ENCODE peak calls at places on chromosomes 6 and 20, in ten cellular contexts. One of them, this sample, is unnamed.

GRCh38 chr6:6314601-6315000 is 5.9 kb downstream of the F13A1 start:
- DNase-seq in tibial nerve: no peak
- DNase-seq in suprapubic skin: no peak
- DNase-seq in IMR-90: no peak
- DNase-seq in ovary: no peak
- DNase-seq in esophagus squamous epithelium: no peak
- DNase-seq in A549: no peak
- DNase-seq in erythroblast: no peak
- DNase-seq in spleen: no peak
- DNase-seq in endothelial cell of umbilical vein: no peak
- DNase-seq in this sample: no peak

GRCh38 chr6:93407186-93407585 is 12.2 kb downstream of the EPHA7 start:
- DNase-seq in suprapubic skin: no peak
- DNase-seq in ovary: no peak
- DNase-seq in spleen: no peak
- DNase-seq in erythroblast: no peak
- DNase-seq in A549: no peak
- DNase-seq in IMR-90: no peak
- DNase-seq in endothelial cell of umbilical vein: peak
- DNase-seq in esophagus squamous epithelium: no peak
- DNase-seq in tibial nerve: no peak
- DNase-seq in this sample: no peak

GRCh38 chr6:93496548-93496947 is 77.2 kb upstream of the EPHA7 start:
- DNase-seq in esophagus squamous epithelium: no peak
- DNase-seq in endothelial cell of umbilical vein: no peak
- DNase-seq in suprapubic skin: no peak
- DNase-seq in tibial nerve: no peak
- DNase-seq in A549: no peak
- DNase-seq in IMR-90: no peak
- DNase-seq in erythroblast: no peak
- DNase-seq in spleen: no peak
- DNase-seq in ovary: no peak
- DNase-seq in this sample: no peak

GRCh38 chr6:151359486-151359885 is 31.9 kb downstream of the ZBTB2 start:
- DNase-seq in ovary: no peak
- DNase-seq in erythroblast: no peak
- DNase-seq in esophagus squamous epithelium: no peak
- DNase-seq in spleen: no peak
- DNase-seq in endothelial cell of umbilical vein: no peak
- DNase-seq in suprapubic skin: no peak
- DNase-seq in IMR-90: no peak
- DNase-seq in tibial nerve: no peak
- DNase-seq in A549: no peak
- DNase-seq in this sample: no peak

GRCh38 chr6:116419069-116419468 is 42.1 kb upstream of the CALHM6 start:
- DNase-seq in spleen: no peak
- DNase-seq in suprapubic skin: no peak
- DNase-seq in endothelial cell of umbilical vein: no peak
- DNase-seq in A549: no peak
- DNase-seq in ovary: no peak
- DNase-seq in tibial nerve: no peak
- DNase-seq in erythroblast: no peak
- DNase-seq in IMR-90: peak
- DNase-seq in esophagus squamous epithelium: no peak
- DNase-seq in this sample: no peak

GRCh38 chr20:10626896-10627295 is 46.9 kb downstream of the JAG1 start:
- DNase-seq in suprapubic skin: no peak
- DNase-seq in esophagus squamous epithelium: no peak
- DNase-seq in IMR-90: no peak
- DNase-seq in erythroblast: no peak
- DNase-seq in spleen: no peak
- DNase-seq in endothelial cell of umbilical vein: peak
- DNase-seq in ovary: no peak
- DNase-seq in tibial nerve: peak
- DNase-seq in A549: no peak
- DNase-seq in this sample: no peak

GRCh38 chr6:150249261-150249660 is 106.4 kb downstream of the PPP1R14C start:
- DNase-seq in IMR-90: no peak
- DNase-seq in ovary: no peak
- DNase-seq in A549: no peak
- DNase-seq in erythroblast: no peak
- DNase-seq in spleen: no peak
- DNase-seq in suprapubic skin: no peak
- DNase-seq in esophagus squamous epithelium: no peak
- DNase-seq in endothelial cell of umbilical vein: no peak
- DNase-seq in tibial nerve: no peak
- DNase-seq in this sample: no peak

GRCh38 chr6:140641412-140641811 is 1267.0 kb upstream of the CITED2 start:
- DNase-seq in suprapubic skin: no peak
- DNase-seq in esophagus squamous epithelium: no peak
- DNase-seq in ovary: no peak
- DNase-seq in spleen: no peak
- DNase-seq in endothelial cell of umbilical vein: no peak
- DNase-seq in erythroblast: no peak
- DNase-seq in tibial nerve: no peak
- DNase-seq in IMR-90: no peak
- DNase-seq in A549: no peak
- DNase-seq in this sample: no peak

GRCh38 chr20:36153754-36154695 is 515 bp upstream of the EPB41L1 start:
- DNase-seq in endothelial cell of umbilical vein: peak
- DNase-seq in spleen: peak
- DNase-seq in tibial nerve: peak
- DNase-seq in suprapubic skin: peak
- DNase-seq in esophagus squamous epithelium: no peak
- DNase-seq in IMR-90: peak
- DNase-seq in erythroblast: peak
- DNase-seq in ovary: peak
- DNase-seq in A549: peak
- DNase-seq in this sample: peak

GRCh38 chr20:57458400-57459160 is 66.4 kb downstream of the CTCFL start:
- DNase-seq in erythroblast: no peak
- DNase-seq in esophagus squamous epithelium: no peak
- DNase-seq in endothelial cell of umbilical vein: no peak
- DNase-seq in IMR-90: no peak
- DNase-seq in spleen: no peak
- DNase-seq in ovary: no peak
- DNase-seq in tibial nerve: no peak
- DNase-seq in A549: no peak
- DNase-seq in suprapubic skin: no peak
- DNase-seq in this sample: no peak

GRCh38 chr20:34997171-34997570 is 41.5 kb downstream of the MYH7B start:
- DNase-seq in ovary: peak
- DNase-seq in A549: no peak
- DNase-seq in spleen: no peak
- DNase-seq in endothelial cell of umbilical vein: no peak
- DNase-seq in esophagus squamous epithelium: no peak
- DNase-seq in suprapubic skin: no peak
- DNase-seq in tibial nerve: no peak
- DNase-seq in IMR-90: peak
- DNase-seq in erythroblast: peak
- DNase-seq in this sample: no peak

GRCh38 chr6:47646689-47647088 is 51.7 kb upstream of the ADGRF4 start:
- DNase-seq in ovary: no peak
- DNase-seq in IMR-90: no peak
- DNase-seq in suprapubic skin: no peak
- DNase-seq in erythroblast: no peak
- DNase-seq in spleen: no peak
- DNase-seq in A549: no peak
- DNase-seq in tibial nerve: no peak
- DNase-seq in esophagus squamous epithelium: no peak
- DNase-seq in endothelial cell of umbilical vein: no peak
- DNase-seq in this sample: no peak

GRCh38 chr6:147530132-147531060 is 21.9 kb downstream of the SAMD5 start:
- DNase-seq in ovary: no peak
- DNase-seq in spleen: no peak
- DNase-seq in IMR-90: no peak
- DNase-seq in esophagus squamous epithelium: no peak
- DNase-seq in suprapubic skin: no peak
- DNase-seq in erythroblast: no peak
- DNase-seq in A549: peak
- DNase-seq in tibial nerve: no peak
- DNase-seq in endothelial cell of umbilical vein: no peak
- DNase-seq in this sample: no peak

DNA sequence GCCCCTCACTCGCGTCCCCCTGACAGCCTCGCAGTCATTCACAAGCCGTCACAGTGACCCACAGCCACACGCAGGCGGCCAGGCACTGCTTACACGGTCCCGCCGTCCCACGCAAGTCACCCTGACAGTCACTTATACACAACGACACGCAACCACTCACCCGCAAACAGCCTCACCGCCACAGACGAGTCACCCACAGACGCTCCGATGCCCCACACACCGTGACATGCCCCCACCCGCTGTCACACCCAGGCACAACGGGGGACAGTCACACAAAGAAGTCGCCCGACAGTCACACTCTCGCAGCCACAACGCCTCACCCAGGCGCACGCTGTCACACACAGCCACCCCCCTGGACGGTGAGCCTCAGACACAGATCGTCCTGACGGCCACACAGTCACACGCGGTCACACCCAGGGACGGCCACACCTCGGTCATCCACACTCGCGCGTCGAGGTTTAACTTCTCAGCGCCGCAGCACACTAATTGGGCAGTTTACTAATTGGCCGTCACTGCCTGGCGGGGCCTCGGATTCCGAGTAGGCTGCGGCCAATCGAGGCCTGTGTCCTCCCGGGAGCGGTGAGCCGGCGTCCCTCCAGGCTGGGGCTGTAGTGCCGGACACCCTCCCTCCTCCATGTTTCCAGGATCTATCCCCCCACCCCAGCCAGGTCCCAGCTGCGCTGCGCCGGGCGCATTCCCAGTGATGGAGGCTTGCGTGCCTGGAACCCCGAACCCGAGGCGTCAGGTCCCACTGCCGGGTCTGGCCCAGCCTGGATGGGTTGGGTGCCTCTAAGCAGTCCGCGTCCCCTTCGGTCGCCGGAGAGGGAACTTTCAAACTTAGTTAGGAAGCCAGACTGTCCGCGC is 789 bp downstream of the TOX2 start:
- DNase-seq in tibial nerve: no peak
- DNase-seq in suprapubic skin: no peak
- DNase-seq in erythroblast: no peak
- DNase-seq in endothelial cell of umbilical vein: peak
- DNase-seq in IMR-90: peak
- DNase-seq in esophagus squamous epithelium: no peak
- DNase-seq in spleen: no peak
- DNase-seq in A549: no peak
- DNase-seq in ovary: peak
- DNase-seq in this sample: no peak
- TF ChIP-seq POLR2A in tibial nerve: no peak
- TF ChIP-seq POLR2A in suprapubic skin: no peak
- TF ChIP-seq POLR2A in erythroblast: no peak
- TF ChIP-seq POLR2A in endothelial cell of umbilical vein: no peak
- TF ChIP-seq POLR2A in IMR-90: no peak
- TF ChIP-seq POLR2A in esophagus squamous epithelium: no peak
- TF ChIP-seq POLR2A in spleen: no peak
- TF ChIP-seq POLR2A in A549: no peak
- TF ChIP-seq POLR2A in ovary: no peak
- TF ChIP-seq POLR2A in this sample: peak

GRCh38 chr20:62366370-62367135 is 559 bp downstream of the LAMA5 start:
- DNase-seq in erythroblast: no peak
- DNase-seq in tibial nerve: no peak
- DNase-seq in IMR-90: no peak
- DNase-seq in esophagus squamous epithelium: no peak
- DNase-seq in endothelial cell of umbilical vein: no peak
- DNase-seq in spleen: no peak
- DNase-seq in A549: peak
- DNase-seq in ovary: no peak
- DNase-seq in suprapubic skin: no peak
- DNase-seq in this sample: no peak

GRCh38 chr20:62367483-62368302 is 581 bp upstream of the LAMA5 start:
- DNase-seq in erythroblast: peak
- DNase-seq in tibial nerve: no peak
- DNase-seq in endothelial cell of umbilical vein: no peak
- DNase-seq in ovary: no peak
- DNase-seq in spleen: no peak
- DNase-seq in esophagus squamous epithelium: no peak
- DNase-seq in IMR-90: no peak
- DNase-seq in suprapubic skin: no peak
- DNase-seq in A549: peak
- DNase-seq in this sample: no peak

GRCh38 chr20:62365814-62366369 is 1.2 kb downstream of the LAMA5 start:
- DNase-seq in spleen: no peak
- DNase-seq in suprapubic skin: no peak
- DNase-seq in IMR-90: no peak
- DNase-seq in endothelial cell of umbilical vein: no peak
- DNase-seq in esophagus squamous epithelium: no peak
- DNase-seq in erythroblast: peak
- DNase-seq in ovary: no peak
- DNase-seq in tibial nerve: no peak
- DNase-seq in A549: peak
- DNase-seq in this sample: no peak

GRCh38 chr20:62368303-62368628 is 1.2 kb upstream of the LAMA5 start:
- DNase-seq in tibial nerve: no peak
- DNase-seq in ovary: no peak
- DNase-seq in A549: no peak
- DNase-seq in IMR-90: no peak
- DNase-seq in suprapubic skin: no peak
- DNase-seq in spleen: no peak
- DNase-seq in esophagus squamous epithelium: no peak
- DNase-seq in endothelial cell of umbilical vein: no peak
- DNase-seq in erythroblast: no peak
- DNase-seq in this sample: no peak

GRCh38 chr20:62367136-62367482 is at the start of gene LAMA5:
- DNase-seq in esophagus squamous epithelium: no peak
- DNase-seq in IMR-90: no peak
- DNase-seq in tibial nerve: no peak
- DNase-seq in suprapubic skin: no peak
- DNase-seq in A549: peak
- DNase-seq in ovary: no peak
- DNase-seq in endothelial cell of umbilical vein: no peak
- DNase-seq in erythroblast: peak
- DNase-seq in spleen: no peak
- DNase-seq in this sample: peak
- TF ChIP-seq POLR2A in esophagus squamous epithelium: no peak
- TF ChIP-seq POLR2A in IMR-90: no peak
- TF ChIP-seq POLR2A in tibial nerve: no peak
- TF ChIP-seq POLR2A in suprapubic skin: no peak
- TF ChIP-seq POLR2A in A549: peak
- TF ChIP-seq POLR2A in ovary: no peak
- TF ChIP-seq POLR2A in endothelial cell of umbilical vein: no peak
- TF ChIP-seq POLR2A in erythroblast: no peak
- TF ChIP-seq POLR2A in spleen: no peak
- TF ChIP-seq POLR2A in this sample: no peak

GRCh38 chr6:29649701-29650673 is 6.9 kb upstream of the MOG start:
- DNase-seq in A549: peak
- DNase-seq in endothelial cell of umbilical vein: peak
- DNase-seq in esophagus squamous epithelium: peak
- DNase-seq in spleen: peak
- DNase-seq in IMR-90: peak
- DNase-seq in erythroblast: peak
- DNase-seq in tibial nerve: peak
- DNase-seq in ovary: peak
- DNase-seq in suprapubic skin: peak
- DNase-seq in this sample: peak
- TF ChIP-seq POLR2A in A549: peak
- TF ChIP-seq POLR2A in endothelial cell of umbilical vein: no peak
- TF ChIP-seq POLR2A in esophagus squamous epithelium: peak
- TF ChIP-seq POLR2A in spleen: peak
- TF ChIP-seq POLR2A in IMR-90: peak
- TF ChIP-seq POLR2A in erythroblast: peak
- TF ChIP-seq POLR2A in tibial nerve: no peak
- TF ChIP-seq POLR2A in ovary: peak
- TF ChIP-seq POLR2A in suprapubic skin: no peak
- TF ChIP-seq POLR2A in this sample: peak

GRCh38 chr6:31829633-31830492 is 2.3 kb downstream of the HSPA1B start:
- DNase-seq in A549: peak
- DNase-seq in IMR-90: peak
- DNase-seq in tibial nerve: no peak
- DNase-seq in suprapubic skin: no peak
- DNase-seq in endothelial cell of umbilical vein: peak
- DNase-seq in ovary: peak
- DNase-seq in esophagus squamous epithelium: no peak
- DNase-seq in erythroblast: peak
- DNase-seq in spleen: peak
- DNase-seq in this sample: no peak
- TF ChIP-seq POLR2A in A549: no peak
- TF ChIP-seq POLR2A in IMR-90: no peak
- TF ChIP-seq POLR2A in tibial nerve: no peak
- TF ChIP-seq POLR2A in suprapubic skin: no peak
- TF ChIP-seq POLR2A in endothelial cell of umbilical vein: no peak
- TF ChIP-seq POLR2A in ovary: peak
- TF ChIP-seq POLR2A in esophagus squamous epithelium: no peak
- TF ChIP-seq POLR2A in erythroblast: no peak
- TF ChIP-seq POLR2A in spleen: no peak
- TF ChIP-seq POLR2A in this sample: no peak